ENCODE peak calls at places on chromosomes 7 and 10, in five cellular contexts. R is Calu3, G is ACHN, E is head of caudate nucleus, V is natural killer cell. L is an unnamed sample.

GRCh38 chr10:70537398-70538194 is 59.0 kb downstream of the PALD1 start:
- DNase-seq in E (peak), R (peak), V (no peak), G (peak), L (peak)

GRCh38 chr7:141397236-141398163 is 153.7 kb upstream of the AGK start:
- DNase-seq in G (no peak), R (no peak), E (no peak), V (no peak), L (no peak)

GRCh38 chr10:87658383-87658795 is 1.3 kb upstream of the PAPSS2 start:
- DNase-seq in R (no peak), E (no peak), G (peak), V (no peak), L (no peak)

GRCh38 chr7:137342751-137343482 is 616 bp downstream of the PTN start:
- DNase-seq in G (no peak), E (peak), R (no peak), V (no peak), L (no peak)

GRCh38 chr7:28890137-28890536 is 68.0 kb downstream of the TRIL start:
- DNase-seq in R (peak), G (peak), V (no peak), E (no peak), L (peak)

GRCh38 chr7:30970594-30971094 is 6.9 kb downstream of the GHRHR start:
- DNase-seq in R (no peak), V (no peak), G (no peak), E (no peak), L (no peak)

GRCh38 chr10:12638103-12638502 is 288.8 kb downstream of the CAMK1D start:
- DNase-seq in G (no peak), E (no peak), V (no peak), R (no peak), L (no peak)

GRCh38 chr10:32207544-32207943 is 139.4 kb downstream of the EPC1 start:
- DNase-seq in G (peak), E (no peak), V (peak), R (peak), L (peak)

GRCh38 chr10:60093317-60093716 is 187.0 kb upstream of the CCDC6 start:
- DNase-seq in G (no peak), V (no peak), R (no peak), E (no peak), L (no peak)